ENCODE peak calls at places on chromosomes 3 and 15, in eight cellular contexts. A is Kasumi-1, N is NCI-H460, P is adipocyte, H is DMS153, W is iris pigment epithelial cell, C is caudate nucleus, U is HTR-8/SVneo. T is an unnamed sample.

GRCh38 chr3:197906023-197906849 is 43.8 kb upstream of the RPL35A start:
- DNase-seq in A (peak; percentile 76), N (peak; percentile 75), P (peak; percentile 97), H (peak; percentile 38), W (peak; percentile 96), C (peak; percentile 43), U (peak; percentile 95), T (peak; percentile 82)

GRCh38 chr3:15647629-15648167 is 46.2 kb downstream of the BTD start:
- DNase-seq in A (peak; percentile 57), N (peak; percentile 62), P (peak; percentile 66), H (no peak), W (peak; percentile 98), C (no peak), U (peak; percentile 45), T (no peak)

GRCh38 chr15:73909616-73910015 is 16.6 kb upstream of the LOXL1 start:
- DNase-seq in A (no peak), N (no peak), P (no peak), H (no peak), W (no peak), C (no peak), U (no peak), T (no peak)

GRCh38 chr3:197591816-197592215 is 36.0 kb upstream of the BDH1 start:
- DNase-seq in A (no peak), N (no peak), P (no peak), H (no peak), W (no peak), C (no peak), U (no peak), T (no peak)

GRCh38 chr3:9994086-9994844 is 7.6 kb upstream of the EMC3 start:
- DNase-seq in A (no peak), N (no peak), P (peak; percentile 89), H (no peak), W (peak; percentile 90), C (no peak), U (no peak), T (no peak)

GRCh38 chr3:53175613-53176537 is 14.9 kb downstream of the PRKCD start:
- DNase-seq in A (no peak), N (no peak), P (no peak), H (no peak), W (peak; percentile 41), C (no peak), U (no peak), T (no peak)

GRCh38 chr3:138781012-138781470 is 53.7 kb downstream of the PIK3CB start:
- DNase-seq in A (no peak), N (no peak), P (no peak), H (no peak), W (peak; percentile 24), C (no peak), U (no peak), T (no peak)

GRCh38 chr3:39052613-39053012 is 797 bp downstream of the WDR48 start:
- DNase-seq in A (no peak), N (no peak), P (no peak), H (no peak), W (peak; percentile 10), C (no peak), U (no peak), T (peak; percentile 24)

GRCh38 chr15:52252781-52253180 is 42.8 kb downstream of the MYO5C start:
- DNase-seq in A (no peak), N (peak; percentile 89), P (peak; percentile 91), H (no peak), W (peak; percentile 96), C (no peak), U (peak; percentile 74), T (no peak)

GRCh38 chr3:59246719-59247401 is 197.0 kb upstream of the CFAP20DC start:
- DNase-seq in A (no peak), N (no peak), P (no peak), H (no peak), W (no peak), C (no peak), U (no peak), T (peak; percentile 2)

GRCh38 chr3:153400641-153401040 is 238.6 kb downstream of the RAP2B start:
- DNase-seq in A (no peak), N (no peak), P (no peak), H (no peak), W (no peak), C (no peak), U (no peak), T (no peak)

GRCh38 chr15:101187820-101188516 is 63.9 kb downstream of the CHSY1 start:
- DNase-seq in A (no peak), N (no peak), P (peak; percentile 79), H (no peak), W (peak; percentile 82), C (no peak), U (peak; percentile 38), T (no peak)

GRCh38 chr15:80010131-80010673 is 39.2 kb upstream of the BCL2A1 start:
- DNase-seq in A (no peak), N (no peak), P (peak; percentile 12), H (no peak), W (no peak), C (no peak), U (no peak), T (peak; percentile 60)

GRCh38 chr3:133742351-133743091 is 3.7 kb upstream of the TF start:
- DNase-seq in A (peak; percentile 20), N (peak; percentile 17), P (peak; percentile 67), H (no peak), W (peak; percentile 77), C (no peak), U (peak; percentile 19), T (peak; percentile 57)

GRCh38 chr3:25904248-25904647 is 114.4 kb downstream of the OXSM start:
- DNase-seq in A (peak; percentile 8), N (peak; percentile 11), P (no peak), H (no peak), W (no peak), C (no peak), U (no peak), T (peak; percentile 37)

GRCh38 chr3:50583897-50584296 is 14.6 kb downstream of the HEMK1 start:
- DNase-seq in A (no peak), N (no peak), P (no peak), H (no peak), W (no peak), C (no peak), U (no peak), T (no peak)

GRCh38 chr3:71511446-71511845 is 72.1 kb downstream of the FOXP1 start:
- DNase-seq in A (no peak), N (no peak), P (no peak), H (no peak), W (no peak), C (no peak), U (no peak), T (no peak)